ENCODE peak calls at places on chromosomes 2 and 18, in four cellular contexts. F is astrocyte of the hippocampus, Q is frontal cortex, E is fibroblast of lung. L is an unnamed sample.

GRCh38 chr2:208222351-208222750 is 32.5 kb downstream of the IDH1 start:
- DNase-seq in F (peak), Q (no peak), E (peak), L (no peak)

GRCh38 chr2:47725808-47726207 is 57.1 kb upstream of the MSH6 start:
- DNase-seq in F (no peak), Q (no peak), E (no peak), L (no peak)

GRCh38 chr2:98422449-98422848 is 22.2 kb upstream of the INPP4A start:
- DNase-seq in F (no peak), Q (no peak), E (no peak), L (no peak)

GRCh38 chr2:109126501-109126860 is 2.5 kb upstream of the SH3RF3 start:
- DNase-seq in F (peak), Q (no peak), E (peak), L (no peak)

GRCh38 chr2:202311823-202312388 is 46.3 kb downstream of the NOP58 start:
- DNase-seq in F (no peak), Q (no peak), E (no peak), L (no peak)

GRCh38 chr2:189515264-189515663 is 65.3 kb downstream of the SLC40A1 start:
- DNase-seq in F (peak), Q (no peak), E (no peak), L (no peak)

GRCh38 chr2:217804338-217804737 is 198.5 kb downstream of the TNS1 start:
- DNase-seq in F (no peak), Q (no peak), E (no peak), L (peak)

GRCh38 chr2:97728091-97728596 is 14.8 kb downstream of the ZAP70 start:
- DNase-seq in F (no peak), Q (no peak), E (no peak), L (no peak)

GRCh38 chr2:102788880-102789250 is 27.0 kb downstream of the TMEM182 start:
- DNase-seq in F (no peak), Q (no peak), E (no peak), L (no peak)

GRCh38 chr2:139825726-139826125 is 1045.5 kb upstream of the NXPH2 start:
- DNase-seq in F (peak), Q (no peak), E (no peak), L (no peak)

GRCh38 chr2:12577086-12577485 is 139.7 kb upstream of the TRIB2 start:
- DNase-seq in F (no peak), Q (no peak), E (no peak), L (no peak)

GRCh38 chr2:165203689-165204559 is at the start of gene SCN3A:
- DNase-seq in F (peak), Q (no peak), E (peak), L (peak)

GRCh38 chr2:20723543-20723942 is 56.6 kb downstream of the GDF7 start:
- DNase-seq in F (peak), Q (no peak), E (peak), L (no peak)

GRCh38 chr2:190968522-190968921 is 45.4 kb downstream of the STAT1 start:
- DNase-seq in F (no peak), Q (no peak), E (no peak), L (no peak)

GRCh38 chr2:138652378-138652777 is 127.8 kb downstream of the NXPH2 start:
- DNase-seq in F (peak), Q (no peak), E (peak), L (no peak)

GRCh38 chr2:119367472-119368099 is 809 bp downstream of the DBI start:
- DNase-seq in F (peak), Q (peak), E (peak), L (peak)

GRCh38 chr18:741931-742512 is 29.6 kb upstream of the ENOSF1 start:
- DNase-seq in F (peak), Q (peak), E (peak), L (peak)

GRCh38 chr2:230520875-230521155 is 104.8 kb downstream of the SP100 start:
- DNase-seq in F (peak), Q (no peak), E (peak), L (no peak)

GRCh38 chr2:179218848-179219594 is 45.6 kb downstream of the SESTD1 start:
- DNase-seq in F (peak), Q (peak), E (peak), L (peak)

GRCh38 chr2:44776924-44777480 is 164.5 kb upstream of the SIX3 start:
- DNase-seq in F (peak), Q (no peak), E (no peak), L (no peak)

L was measured in T47D.